ENCODE peak calls at places on chromosomes 13 and 19, in nine cellular contexts. X, Y, S, E, M, W, K, U and Z are unnamed samples.

GRCh38 chr13:31409678-31410356 is 210.0 kb downstream of the B3GLCT start:
- DNase-seq in X (peak), E (no peak), K (no peak), M (peak), W (peak), S (peak), Y (no peak), U (no peak), Z (peak)

GRCh38 chr13:88345171-88345847 is 674.1 kb downstream of the SLITRK5 start:
- DNase-seq in W (no peak), E (no peak), S (no peak), X (no peak), U (no peak), K (no peak), Y (no peak), M (no peak), Z (no peak)

GRCh38 chr19:3523361-3524074 is 15.5 kb upstream of the TEKTIP1 start:
- DNase-seq in W (no peak), K (no peak), M (no peak), U (no peak), Y (no peak), E (no peak), S (no peak), X (no peak), Z (no peak)

GRCh38 chr19:990746-991145 is 6.6 kb downstream of the WDR18 start:
- DNase-seq in U (no peak), M (no peak), X (no peak), E (no peak), W (no peak), Y (no peak), K (no peak), S (no peak), Z (no peak)

GRCh38 chr13:53398051-53398450 is 369.4 kb downstream of the OLFM4 start:
- DNase-seq in E (no peak), S (no peak), K (no peak), X (no peak), M (no peak), Y (no peak), U (no peak), W (no peak), Z (no peak)

GRCh38 chr19:610801-611505 is 21.3 kb downstream of the HCN2 start:
- DNase-seq in K (no peak), U (no peak), M (peak), Y (no peak), E (peak), X (no peak), S (peak), W (peak), Z (peak)

GRCh38 chr19:548841-549830 is 5.3 kb downstream of the GZMM start:
- DNase-seq in X (no peak), U (no peak), E (no peak), Y (peak), W (no peak), K (no peak), S (no peak), M (no peak), Z (no peak)

GRCh38 chr19:2659856-2660432 is 42.5 kb downstream of the GNG7 start:
- DNase-seq in Y (no peak), U (no peak), X (peak), S (no peak), W (no peak), K (no peak), M (no peak), E (no peak), Z (no peak)

GRCh38 chr19:49862411-49863253 is 4.7 kb downstream of the PNKP start:
- DNase-seq in S (no peak), Y (peak), K (no peak), M (no peak), E (no peak), X (peak), W (no peak), U (no peak), Z (no peak)

GRCh38 chr19:45497791-45498190 is 452 bp upstream of the PPM1N start:
- DNase-seq in W (no peak), M (no peak), X (peak), S (no peak), K (no peak), Y (peak), E (no peak), U (no peak), Z (no peak)

GRCh38 chr13:43054803-43055802 is 31.7 kb downstream of the DNAJC15 start:
- DNase-seq in X (peak), K (peak), Y (peak), M (peak), S (peak), W (peak), E (peak), U (no peak), Z (peak)

GRCh38 chr19:18292460-18292809 is 11.0 kb upstream of the JUND start:
- DNase-seq in Y (peak), K (no peak), E (no peak), M (no peak), S (no peak), W (no peak), X (no peak), U (no peak), Z (no peak)

GRCh38 chr19:1862424-1863307 is 713 bp downstream of the KLF16 start:
- DNase-seq in W (peak), S (no peak), X (peak), E (no peak), K (no peak), U (no peak), Y (peak), M (no peak), Z (peak)

GRCh38 chr19:14563989-14564650 is 7.7 kb downstream of the NDUFB7 start:
- DNase-seq in U (peak), Y (peak), K (peak), M (no peak), W (no peak), E (no peak), S (no peak), X (peak), Z (peak)

GRCh38 chr13:43880930-43881329 is 1.2 kb downstream of the LACC1 start:
- DNase-seq in K (no peak), U (no peak), Y (no peak), X (no peak), M (no peak), W (peak), E (no peak), S (no peak), Z (peak)

GRCh38 chr19:3656747-3657394 is 30.3 kb upstream of the CACTIN start:
- DNase-seq in M (no peak), S (no peak), W (no peak), X (no peak), Y (no peak), E (no peak), K (no peak), U (no peak), Z (no peak)

GRCh38 chr13:50370303-50370950 is 355.2 kb downstream of the KCNRG start:
- DNase-seq in Y (no peak), U (no peak), E (no peak), W (no peak), M (no peak), S (no peak), K (no peak), X (no peak), Z (no peak)
- H3K9ac ChIP-seq in Y (no peak), U (no peak), E (no peak), W (no peak), M (no peak), S (no peak), K (no peak), X (no peak), Z (no peak)

GRCh38 chr13:32426981-32427851 is 714 bp downstream of the N4BP2L1 start:
- DNase-seq in U (no peak), E (peak), Y (peak), W (peak), X (peak), M (peak), S (no peak), K (no peak), Z (peak)

GRCh38 chr13:32427852-32428580 is at the start of gene N4BP2L1:
- DNase-seq in X (peak), W (peak), K (no peak), M (peak), E (no peak), S (no peak), Y (peak), U (no peak), Z (peak)

GRCh38 chr13:32426191-32426980 is 1.5 kb downstream of the N4BP2L1 start:
- DNase-seq in U (no peak), W (no peak), E (no peak), K (no peak), M (no peak), S (no peak), Y (peak), X (no peak), Z (peak)

GRCh38 chr13:32423592-32423991 is 4.3 kb downstream of the N4BP2L1 start:
- DNase-seq in S (no peak), U (no peak), Y (no peak), M (no peak), E (no peak), K (no peak), W (no peak), X (no peak), Z (no peak)

DNA sequence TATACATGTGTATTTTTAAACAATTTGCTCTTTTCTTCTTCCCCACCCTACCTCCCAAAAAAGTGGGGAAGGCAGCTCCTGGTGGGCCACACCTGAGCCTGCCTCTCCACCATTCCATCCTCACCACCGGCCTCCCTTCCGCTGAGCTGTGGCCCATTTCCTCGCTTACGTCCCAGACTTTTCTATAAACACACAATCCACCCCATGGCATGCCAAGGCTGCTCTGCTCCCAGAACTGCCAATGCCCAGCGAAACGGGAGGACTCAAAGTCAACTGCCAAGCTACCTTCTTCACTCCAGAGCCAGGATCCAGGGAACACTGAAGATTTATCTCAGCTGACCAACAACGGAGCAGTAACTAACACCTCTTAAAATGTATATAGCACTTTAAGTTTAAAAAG is 2.8 kb downstream of the N4BP2L1 start:
- DNase-seq in K (no peak), U (no peak), S (no peak), E (no peak), M (no peak), W (no peak), X (no peak), Y (no peak), Z (no peak)
- H3K4me3 ChIP-seq in K (no peak), U (no peak), S (no peak), E (no peak), M (no peak), W (no peak), X (no peak), Y (no peak), Z (no peak)

DNA sequence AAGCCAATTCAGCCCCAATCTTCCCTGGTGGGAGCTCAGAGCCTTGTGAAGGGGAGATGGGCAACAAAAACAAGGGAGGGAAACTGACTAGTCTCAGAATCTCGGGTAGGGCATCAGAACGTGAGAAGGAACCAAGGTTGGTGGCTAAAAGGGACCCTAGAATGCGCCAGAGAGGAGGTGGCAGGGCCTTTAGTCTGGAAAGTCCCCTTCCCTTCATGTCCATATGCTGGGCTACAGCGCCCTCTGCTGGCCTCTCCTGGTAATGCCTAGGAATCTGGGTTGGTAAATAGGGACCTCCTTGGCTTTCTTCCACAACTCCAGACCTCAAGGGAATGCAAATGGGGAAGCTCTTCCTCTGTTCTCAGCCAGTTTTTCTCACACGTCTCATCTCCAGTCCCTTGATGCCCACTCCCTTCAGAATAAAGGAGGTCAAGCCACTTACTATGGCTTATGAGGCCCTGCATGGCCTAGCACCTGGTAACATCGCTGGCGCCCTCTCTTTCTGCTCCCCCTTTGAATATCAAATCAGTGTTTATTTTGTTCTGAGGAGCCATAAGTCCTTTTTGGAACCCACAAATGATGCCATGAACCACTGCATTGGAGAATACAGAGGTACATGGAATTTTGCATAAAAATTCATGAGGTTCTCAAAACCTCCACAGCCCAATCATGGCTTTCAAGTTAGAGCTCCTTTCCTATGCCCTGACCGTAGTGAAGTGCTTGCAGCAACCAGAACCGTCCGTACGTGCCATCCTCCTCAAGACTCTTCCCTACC is 1.3 kb upstream of the CCDC97 start:
- DNase-seq in E (peak), U (peak), K (peak), S (peak), W (peak), X (peak), Y (peak), M (peak), Z (peak)
- H3K9ac ChIP-seq in E (peak), U (peak), K (peak), S (peak), W (peak), X (no peak), Y (no peak), M (no peak), Z (peak)

DNA sequence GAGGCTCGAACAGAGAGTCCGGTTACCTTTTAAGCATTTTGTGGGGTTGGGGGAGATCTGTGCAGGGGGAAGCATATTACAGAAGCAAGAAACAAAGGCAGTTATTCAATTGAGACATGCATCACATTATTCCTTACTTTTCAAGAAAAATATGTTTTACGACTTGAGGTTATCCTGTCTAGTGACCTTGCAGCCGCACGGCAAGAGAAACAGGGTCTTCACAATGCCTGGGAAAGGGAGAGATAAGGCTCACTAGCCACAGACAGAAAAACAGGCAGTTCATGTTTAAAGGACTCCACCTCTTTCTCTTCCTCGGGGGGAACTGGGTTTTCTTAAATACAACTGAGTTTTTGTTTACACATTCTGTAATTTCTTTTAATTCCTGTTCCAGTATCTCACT is 537 bp upstream of the NCR1 start:
- DNase-seq in X (no peak), S (no peak), Y (no peak), W (no peak), E (no peak), U (no peak), K (no peak), M (no peak), Z (no peak)
- H3K4me3 ChIP-seq in X (no peak), S (no peak), Y (no peak), W (no peak), E (no peak), U (no peak), K (no peak), M (no peak), Z (no peak)